ENCODE peak calls at places on chromosomes 5 and 9, in six cellular contexts. F, G, U, M, X and Y are unnamed samples.

GRCh38 chr5:172334641-172335040 is 51.1 kb upstream of the UBTD2 start:
- DNase-seq in G (no peak), U (no peak), M (no peak), X (no peak), F (no peak), Y (no peak)

GRCh38 chr5:15510816-15511215 is 10.8 kb downstream of the FBXL7 start:
- DNase-seq in G (no peak), U (peak; percentile 23), M (no peak), X (peak; percentile 29), F (no peak), Y (no peak)

GRCh38 chr5:72138943-72139467 is 31.7 kb downstream of the MAP1B start:
- DNase-seq in G (no peak), F (no peak), X (peak; percentile 87), U (peak; percentile 93), M (no peak), Y (no peak)

GRCh38 chr5:145960848-145961600 is 24.6 kb downstream of the SH3RF2 start:
- DNase-seq in G (no peak), M (no peak), F (no peak), X (peak; percentile 16), U (peak; percentile 75), Y (no peak)

GRCh38 chr9:130715270-130716077 is 21.9 kb downstream of the EXOSC2 start:
- DNase-seq in M (no peak), X (peak; percentile 74), F (no peak), U (peak; percentile 63), G (no peak), Y (no peak)

GRCh38 chr5:99104538-99105132 is 175.8 kb upstream of the CHD1 start:
- DNase-seq in G (no peak), U (peak; percentile 17), M (no peak), X (peak; percentile 47), F (peak; percentile 13), Y (no peak)

GRCh38 chr5:141941779-141942178 is 16.2 kb downstream of the PCDH12 start:
- DNase-seq in G (no peak), F (no peak), X (no peak), U (no peak), M (no peak), Y (no peak)

GRCh38 chr9:134332266-134332665 is 6.0 kb downstream of the RXRA start:
- DNase-seq in G (no peak), F (no peak), U (no peak), X (no peak), M (no peak), Y (no peak)

GRCh38 chr5:35172526-35172925 is 57.8 kb downstream of the PRLR start:
- DNase-seq in U (no peak), X (no peak), G (no peak), M (no peak), F (no peak), Y (no peak)

GRCh38 chr5:59390074-59390659 is 503.4 kb downstream of the PDE4D start:
- DNase-seq in G (peak; percentile 6), M (peak; percentile 23), F (no peak), U (no peak), X (peak; percentile 45), Y (no peak)

GRCh38 chr5:172284275-172284971 is 859 bp upstream of the UBTD2 start:
- DNase-seq in M (peak; percentile 26), U (no peak), F (peak; percentile 3), X (no peak), G (no peak), Y (no peak)

GRCh38 chr5:14453486-14453885 is 128.1 kb upstream of the OTULINL start:
- DNase-seq in M (no peak), X (no peak), U (no peak), G (no peak), F (no peak), Y (no peak)

GRCh38 chr9:82606071-82606470 is 456.9 kb downstream of the RASEF start:
- DNase-seq in F (no peak), X (no peak), G (no peak), M (no peak), U (no peak), Y (no peak)

GRCh38 chr5:108295588-108296368 is 86.1 kb downstream of the FBXL17 start:
- DNase-seq in F (no peak), U (peak; percentile 72), M (no peak), X (peak; percentile 63), G (no peak), Y (no peak)

GRCh38 chr9:132242621-132243155 is 80.8 kb downstream of the NTNG2 start:
- DNase-seq in G (no peak), F (no peak), X (no peak), U (no peak), M (no peak), Y (no peak)

GRCh38 chr9:36327903-36328302 is 69.7 kb upstream of the GNE start:
- DNase-seq in G (no peak), M (no peak), X (peak; percentile 60), U (peak; percentile 33), F (no peak), Y (no peak)

GRCh38 chr9:128723352-128723865 is 518 bp downstream of the ZDHHC12 start:
- DNase-seq in M (no peak), G (no peak), F (no peak), U (no peak), X (no peak), Y (no peak)

GRCh38 chr9:114373960-114374730 is 13.6 kb downstream of the AKNA start:
- DNase-seq in U (no peak), M (no peak), F (no peak), X (no peak), G (no peak), Y (no peak)

GRCh38 chr9:89400398-89401116 is 82.3 kb downstream of the SECISBP2 start:
- DNase-seq in X (no peak), M (no peak), G (peak; percentile 69), F (no peak), U (no peak), Y (no peak)

GRCh38 chr5:93819666-93820065 is 78.3 kb upstream of the POU5F2 start:
- DNase-seq in U (no peak), X (no peak), F (no peak), M (no peak), G (no peak), Y (no peak)

GRCh38 chr9:27460225-27461023 is 63.7 kb upstream of the IFNK start:
- DNase-seq in M (peak; percentile 12), U (peak; percentile 90), F (no peak), G (peak; percentile 74), X (peak; percentile 75), Y (no peak)

GRCh38 chr5:172747471-172747870 is 23.5 kb downstream of the DUSP1 start:
- DNase-seq in M (no peak), X (peak; percentile 16), F (no peak), G (no peak), U (no peak), Y (no peak)